ENCODE peak calls at places on chromosome 5, in seven cellular contexts. M, K, E, A, L, H and W are unnamed samples.

GRCh38 chr5:81590498-81591384 is 160.2 kb downstream of the SSBP2 start:
- DNase-seq in M (no peak), K (no peak), L (no peak), E (peak), H (no peak), A (no peak), W (no peak)

GRCh38 chr5:148687427-148687826 is 33.1 kb upstream of the HTR4 start:
- DNase-seq in A (peak), H (no peak), E (peak), L (no peak), K (peak), M (peak), W (peak)

GRCh38 chr5:131983244-131983771 is 28.1 kb downstream of the ACSL6 start:
- DNase-seq in H (no peak), A (no peak), L (no peak), E (no peak), M (no peak), K (no peak), W (peak)

GRCh38 chr5:153429734-153430133 is 60.7 kb upstream of the GRIA1 start:
- DNase-seq in M (no peak), H (no peak), A (no peak), K (no peak), E (no peak), L (no peak), W (no peak)

GRCh38 chr5:33227746-33228145 is 213.0 kb upstream of the TARS1 start:
- DNase-seq in K (no peak), M (peak), H (no peak), E (no peak), L (no peak), A (no peak), W (no peak)

GRCh38 chr5:172104801-172105701 is 83.0 kb downstream of the STK10 start:
- DNase-seq in A (no peak), M (no peak), K (no peak), E (no peak), H (no peak), L (no peak), W (no peak)

GRCh38 chr5:15014809-15015208 is 143.2 kb upstream of the ANKH start:
- DNase-seq in K (peak), A (no peak), M (no peak), L (no peak), H (no peak), E (peak), W (peak)

GRCh38 chr5:23132231-23132630 is 279.1 kb upstream of the CDH12 start:
- DNase-seq in H (no peak), E (no peak), M (no peak), K (no peak), A (no peak), L (no peak), W (no peak)

GRCh38 chr5:160851481-160851880 is 530 bp downstream of the ATP10B start:
- DNase-seq in E (no peak), L (no peak), M (no peak), H (no peak), K (no peak), A (no peak), W (no peak)

GRCh38 chr5:64834611-64835010 is 65.9 kb downstream of the CWC27 start:
- DNase-seq in M (no peak), E (no peak), K (no peak), A (no peak), L (no peak), H (no peak), W (no peak)

GRCh38 chr5:38376404-38376803 is 118.0 kb downstream of the EGFLAM start:
- DNase-seq in K (no peak), M (no peak), H (no peak), A (no peak), E (no peak), L (no peak), W (no peak)

GRCh38 chr5:115702025-115702424 is 76.2 kb upstream of the TMED7 start:
- DNase-seq in E (no peak), K (no peak), H (no peak), L (no peak), A (no peak), M (no peak), W (no peak)

GRCh38 chr5:164472150-164472549 is 966.7 kb downstream of the MAT2B start:
- DNase-seq in K (no peak), M (no peak), E (no peak), A (no peak), H (no peak), L (no peak), W (no peak)

GRCh38 chr5:171629221-171630005 is 156.2 kb upstream of the SMIM23 start:
- DNase-seq in E (peak), A (peak), M (peak), K (peak), L (no peak), H (no peak), W (no peak)

GRCh38 chr5:130740047-130740569 is 424.9 kb downstream of the HINT1 start:
- DNase-seq in K (no peak), L (no peak), E (no peak), A (no peak), H (no peak), M (no peak), W (no peak)

GRCh38 chr5:80985600-80986228 is 25.6 kb downstream of the RASGRF2 start:
- DNase-seq in M (no peak), L (no peak), K (no peak), H (no peak), E (no peak), A (no peak), W (peak)

GRCh38 chr5:132001647-132002561 is 9.6 kb downstream of the ACSL6 start:
- DNase-seq in A (peak), M (peak), E (peak), K (peak), H (no peak), L (no peak), W (peak)

GRCh38 chr5:543755-544674 is 19.8 kb upstream of the SLC9A3 start:
- DNase-seq in E (no peak), A (no peak), L (no peak), H (no peak), K (no peak), M (no peak), W (no peak)

GRCh38 chr5:6377582-6378127 is 692 bp downstream of the MED10 start:
- DNase-seq in H (no peak), K (no peak), L (no peak), E (no peak), A (no peak), M (no peak), W (no peak)

GRCh38 chr5:158658439-158659230 is 441.1 kb downstream of the EBF1 start:
- DNase-seq in H (no peak), K (peak), L (peak), E (peak), A (no peak), M (peak), W (peak)

GRCh38 chr5:12354686-12355085 is 450.4 kb upstream of the CTNND2 start:
- DNase-seq in K (no peak), L (no peak), E (no peak), M (peak), A (no peak), H (no peak), W (no peak)

GRCh38 chr5:138339086-138339456 is 1.0 kb downstream of the FAM53C start:
- DNase-seq in L (no peak), A (no peak), K (no peak), M (peak), H (no peak), E (no peak), W (peak)

GRCh38 chr5:59445741-59446140 is 447.8 kb downstream of the PDE4D start:
- DNase-seq in E (no peak), A (no peak), K (no peak), H (no peak), M (no peak), L (no peak), W (peak)

DNA sequence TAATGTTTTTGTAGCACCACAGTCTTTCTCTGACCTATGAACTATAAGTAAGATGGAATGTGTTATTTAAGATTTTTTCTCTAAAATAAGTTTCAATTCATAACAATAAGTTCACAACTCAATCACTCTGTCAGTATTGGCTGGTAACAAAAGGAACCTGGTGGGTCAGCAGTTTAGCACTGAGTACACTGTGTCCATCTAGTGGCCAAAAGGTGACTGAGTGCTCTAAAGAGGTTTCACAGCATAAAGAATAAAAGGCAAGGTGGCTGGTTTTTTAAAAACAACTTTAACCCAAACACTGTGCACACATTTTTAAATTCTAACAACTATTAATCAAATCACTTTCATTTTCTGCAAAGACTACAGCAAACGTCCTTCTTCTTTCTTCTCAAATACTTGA is 443.3 kb downstream of the PDE4D start:
- DNase-seq in M (peak), H (no peak), L (no peak), E (no peak), A (no peak), K (no peak), W (no peak)
- TF ChIP-seq CTCF in M (peak), H (no peak), L (peak), E (no peak), A (peak), K (peak), W (peak)

GRCh38 chr5:52202256-52202655 is 585.5 kb upstream of the ITGA1 start:
- DNase-seq in E (no peak), M (no peak), A (no peak), H (no peak), L (no peak), K (no peak), W (no peak)
- TF ChIP-seq CTCF in E (no peak), M (no peak), A (no peak), H (no peak), L (no peak), K (no peak), W (no peak)

DNA sequence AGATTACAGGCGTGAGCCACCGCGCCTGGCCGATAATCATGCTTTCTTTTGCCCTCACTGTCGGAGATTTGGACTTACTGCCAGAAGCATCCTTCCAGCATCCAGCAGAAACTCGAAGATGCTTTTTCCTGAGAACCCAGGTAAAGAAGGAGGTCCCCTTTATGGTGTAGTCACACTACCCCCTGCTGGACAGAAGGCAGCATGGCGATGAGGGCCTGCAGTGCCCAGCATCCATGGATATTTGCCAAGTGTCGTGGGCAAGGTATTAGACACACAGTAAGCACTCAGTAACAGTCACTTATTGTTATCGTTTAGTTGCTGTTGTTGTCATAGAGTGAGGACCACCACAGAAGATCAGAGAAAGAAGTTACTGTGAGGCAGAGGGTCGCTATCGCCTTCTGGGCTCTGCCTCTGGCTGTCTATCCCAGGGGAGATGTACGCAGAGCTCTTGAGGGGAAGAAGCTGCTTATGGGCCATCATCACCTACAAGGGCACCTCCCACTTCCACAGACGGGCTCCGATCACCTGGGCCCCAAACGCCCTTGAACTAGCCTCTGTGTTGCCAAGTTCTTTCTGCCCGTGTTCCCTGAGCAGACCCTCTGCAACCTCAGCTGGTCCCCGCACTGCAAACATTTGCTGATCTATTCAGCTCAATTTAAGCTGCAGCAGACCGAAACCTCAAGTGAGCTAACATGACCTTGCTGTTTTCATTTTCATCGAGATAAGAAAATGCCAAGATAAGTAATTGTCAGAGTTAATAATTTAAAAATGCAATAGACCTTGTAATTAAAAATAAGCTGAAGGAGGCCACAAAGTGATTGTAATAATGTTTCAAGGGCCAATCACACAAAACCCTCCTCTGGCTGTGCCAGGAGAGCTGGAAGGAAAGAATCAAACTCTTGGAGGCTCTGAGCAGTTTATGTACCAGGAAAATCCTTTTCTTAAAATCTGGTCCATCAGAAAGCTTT is 23.9 kb downstream of the C5orf15 start:
- DNase-seq in M (peak), H (no peak), K (peak), L (no peak), A (peak), E (peak), W (peak)
- TF ChIP-seq CTCF in M (peak), H (peak), K (peak), L (peak), A (peak), E (peak), W (peak)

DNA sequence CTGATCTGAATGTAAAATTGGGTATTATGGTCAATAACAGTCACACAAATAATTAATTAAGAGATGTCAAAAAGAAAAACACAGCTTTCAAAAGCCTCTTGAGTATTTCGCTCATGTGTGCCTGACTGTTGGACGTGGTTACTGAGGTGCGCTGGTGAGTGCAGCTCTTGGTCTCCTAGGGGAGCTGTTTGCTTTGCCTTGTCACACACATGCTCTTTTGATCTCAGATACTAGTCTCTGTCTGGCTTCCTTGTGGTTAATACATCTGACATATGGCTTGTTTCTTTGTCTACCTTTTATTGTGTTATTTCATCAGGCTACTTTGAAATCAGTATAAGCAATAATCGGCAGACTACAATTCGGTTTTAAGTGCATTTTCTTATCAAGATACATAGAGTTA is 51.5 kb downstream of the PCSK1 start:
- DNase-seq in L (no peak), A (no peak), K (no peak), H (no peak), M (peak), E (no peak), W (no peak)
- TF ChIP-seq CTCF in L (no peak), A (peak), K (peak), H (no peak), M (peak), E (no peak), W (peak)